ENCODE peak calls at places on chromosomes 4 and X, in four cellular contexts. P, D, Z and U are unnamed samples.
A peak's percentile ranks its signal among the peaks of the same experiment; 100 is the strongest.

GRCh38 chr4:107654694-107655093 is 65.3 kb downstream of the PAPSS1 start:
- DNase-seq in P (no peak), D (no peak), Z (no peak), U (no peak)

GRCh38 chr4:81207793-81208192 is 7.2 kb downstream of the PRKG2 start:
- DNase-seq in P (no peak), D (no peak), Z (no peak), U (no peak)

GRCh38 chr4:13678186-13678924 is 50.8 kb upstream of the BOD1L1 start:
- DNase-seq in P (no peak), D (no peak), Z (no peak), U (no peak)

GRCh38 chrX:30572004-30572403 is 5.6 kb downstream of the TASL start:
- DNase-seq in P (no peak), D (no peak), Z (no peak), U (no peak)

GRCh38 chr4:70613893-70614572 is 14.5 kb upstream of the ENAM start:
- DNase-seq in P (no peak), D (no peak), Z (no peak), U (no peak)

GRCh38 chrX:149759824-149760223 is 14.0 kb upstream of the HSFX1 start:
- DNase-seq in P (no peak), D (no peak), Z (no peak), U (no peak)

GRCh38 chr4:53068755-53069154 is 206.6 kb downstream of the RASL11B start:
- DNase-seq in P (no peak), D (no peak), Z (no peak), U (no peak)

GRCh38 chrX:69018416-69019072 is 146.7 kb downstream of the PJA1 start:
- DNase-seq in P (no peak), D (no peak), Z (no peak), U (no peak)

GRCh38 chr4:108601517-108601916 is 18.9 kb upstream of the RPL34 start:
- DNase-seq in P (no peak), D (no peak), Z (no peak), U (no peak)

GRCh38 chr4:140266958-140267568 is 106.4 kb upstream of the SCOC start:
- DNase-seq in P (no peak), D (no peak), Z (no peak), U (no peak)

GRCh38 chrX:31837445-31837844 is 765.6 kb upstream of the FTHL17 start:
- DNase-seq in P (no peak), D (no peak), Z (no peak), U (no peak)

GRCh38 chr4:1604706-1605205 is 79.4 kb downstream of the FAM53A start:
- DNase-seq in P (no peak), D (peak; percentile 60), Z (no peak), U (no peak)

GRCh38 chrX:147476008-147476407 is 435.7 kb upstream of the FMR1 start:
- DNase-seq in P (no peak), D (no peak), Z (no peak), U (no peak)

GRCh38 chr4:87011340-87012034 is 76.7 kb downstream of the AFF1 start:
- DNase-seq in P (no peak), D (no peak), Z (no peak), U (no peak)

GRCh38 chr4:83851261-83852084 is 315.6 kb downstream of the GPAT3 start:
- DNase-seq in P (no peak), D (peak; percentile 52), Z (no peak), U (no peak)

GRCh38 chrX:107826286-107827136 is 845 bp downstream of the MID2 start:
- DNase-seq in P (peak; percentile 24), D (peak; percentile 71), Z (peak; percentile 78), U (peak; percentile 4)

GRCh38 chr4:108644237-108644636 is 6.2 kb upstream of the OSTC start:
- DNase-seq in P (no peak), D (no peak), Z (no peak), U (no peak)

GRCh38 chr4:86482851-86483490 is 111.1 kb upstream of the PTPN13 start:
- DNase-seq in P (no peak), D (no peak), Z (no peak), U (no peak)

GRCh38 chr4:113024373-113024772 is 25.1 kb upstream of the ANK2 start:
- DNase-seq in P (no peak), D (no peak), Z (no peak), U (no peak)

GRCh38 chr4:169404959-169405358 is 134.2 kb upstream of the SH3RF1 start:
- DNase-seq in P (no peak), D (no peak), Z (no peak), U (no peak)

GRCh38 chrX:13257223-13258051 is 62.4 kb downstream of the ATXN3L start:
- DNase-seq in P (peak; percentile 29), D (no peak), Z (no peak), U (no peak)

GRCh38 chr4:47413515-47413914 is 50.0 kb downstream of the COMMD8 start:
- DNase-seq in P (no peak), D (no peak), Z (no peak), U (no peak)

GRCh38 chr4:102734591-102735385 is 26.0 kb downstream of the MANBA start:
- DNase-seq in P (no peak), D (no peak), Z (no peak), U (peak; percentile 17)

GRCh38 chr4:39446842-39447573 is 11.7 kb downstream of the RPL9 start:
- DNase-seq in P (peak; percentile 87), D (peak; percentile 78), Z (peak; percentile 90), U (peak; percentile 44)

GRCh38 chrX:97638621-97639020 is 754.9 kb downstream of the RPA4 start:
- DNase-seq in P (no peak), D (no peak), Z (no peak), U (no peak)

GRCh38 chr4:154503598-154503997 is 12.0 kb upstream of the DCHS2 start:
- DNase-seq in P (no peak), D (no peak), Z (no peak), U (no peak)

GRCh38 chrX:65726708-65727107 is 59.3 kb downstream of the MSN start:
- DNase-seq in P (no peak), D (no peak), Z (no peak), U (no peak)

GRCh38 chrX:152465132-152465531 is 14.0 kb upstream of the GABRA3 start:
- DNase-seq in P (no peak), D (no peak), Z (no peak), U (no peak)

GRCh38 chr4:1192493-1193205 is 20.3 kb upstream of the SPON2 start:
- DNase-seq in P (no peak), D (peak; percentile 63), Z (peak; percentile 84), U (no peak)

GRCh38 chrX:38220024-38220935 is at the start of gene SRPX:
- DNase-seq in P (no peak), D (peak; percentile 64), Z (peak; percentile 70), U (no peak)

GRCh38 chrX:147917700-147918694 is 6.3 kb downstream of the FMR1 start:
- DNase-seq in P (peak; percentile 5), D (no peak), Z (no peak), U (peak; percentile 25)

GRCh38 chr4:161704040-161704439 is 459.8 kb downstream of the FSTL5 start:
- DNase-seq in P (no peak), D (no peak), Z (no peak), U (no peak)

GRCh38 chr4:150973626-150974250 is 41.3 kb downstream of the LRBA start:
- DNase-seq in P (no peak), D (no peak), Z (no peak), U (no peak)

GRCh38 chr4:73661646-73662119 is 41.4 kb upstream of the RASSF6 start:
- DNase-seq in P (no peak), D (no peak), Z (no peak), U (no peak)